ENCODE peak calls at places on chromosomes 12 and 14, in six cellular contexts. M, V, B, U, N and P are unnamed samples.

GRCh38 chr14:52031781-52032180 is 37.1 kb downstream of the NID2 start:
- DNase-seq in N (no peak), M (no peak), B (no peak), U (no peak), V (no peak), P (no peak)

GRCh38 chr12:68572650-68573049 is 38.0 kb upstream of the RAP1B start:
- DNase-seq in B (no peak), V (no peak), U (no peak), M (peak; percentile 13), N (no peak), P (no peak)

GRCh38 chr12:100138048-100138907 is 4.4 kb downstream of the BLTP3B start:
- DNase-seq in B (no peak), U (peak; percentile 15), V (no peak), M (no peak), N (no peak), P (no peak)

GRCh38 chr12:48340891-48341290 is 9.8 kb downstream of the ZNF641 start:
- DNase-seq in N (no peak), M (no peak), U (no peak), V (no peak), B (no peak), P (no peak)

GRCh38 chr14:72692678-72693077 is 201.2 kb downstream of the DPF3 start:
- DNase-seq in U (no peak), B (no peak), N (no peak), V (no peak), M (no peak), P (no peak)

GRCh38 chr12:10708862-10709261 is 14.3 kb downstream of the YBX3 start:
- DNase-seq in U (no peak), V (no peak), B (no peak), N (no peak), M (no peak), P (no peak)

GRCh38 chr12:98783420-98783819 is 138.3 kb downstream of the APAF1 start:
- DNase-seq in V (no peak), M (no peak), N (no peak), U (no peak), B (no peak), P (no peak)

GRCh38 chr12:47296828-47297227 is 217.1 kb upstream of the AMIGO2 start:
- DNase-seq in B (no peak), N (no peak), M (no peak), U (no peak), V (no peak), P (no peak)

GRCh38 chr12:113867258-113867657 is 98.9 kb downstream of the RBM19 start:
- DNase-seq in N (no peak), V (peak; percentile 13), U (peak; percentile 37), B (peak; percentile 60), M (no peak), P (no peak)

GRCh38 chr12:4579305-4580097 is 17.5 kb downstream of the DYRK4 start:
- DNase-seq in V (peak; percentile 17), M (no peak), B (peak; percentile 54), N (no peak), U (peak; percentile 31), P (peak; percentile 4)

GRCh38 chr14:73785834-73786631 is 65.6 kb upstream of the PTGR2 start:
- DNase-seq in N (no peak), M (peak; percentile 46), V (peak; percentile 95), B (peak; percentile 74), U (peak; percentile 49), P (no peak)

GRCh38 chr12:120229583-120230325 is 28.8 kb upstream of the RPLP0 start:
- DNase-seq in V (no peak), M (no peak), N (no peak), B (peak; percentile 79), U (no peak), P (no peak)
- TF ChIP-seq REST in V (no peak), M (no peak), N (no peak), B (no peak), U (no peak), P (no peak)

GRCh38 chr12:106033161-106033675 is 105.5 kb downstream of the NUAK1 start:
- DNase-seq in M (no peak), V (no peak), B (no peak), U (no peak), N (no peak), P (no peak)

GRCh38 chr12:106032141-106032925 is 106.4 kb downstream of the NUAK1 start:
- DNase-seq in U (no peak), M (no peak), N (no peak), B (no peak), V (no peak), P (no peak)

GRCh38 chr12:106031736-106032135 is 107.0 kb downstream of the NUAK1 start:
- DNase-seq in N (no peak), B (no peak), V (no peak), U (no peak), M (no peak), P (no peak)

GRCh38 chr12:106027286-106027685 is 111.5 kb downstream of the NUAK1 start:
- DNase-seq in V (no peak), M (no peak), N (no peak), U (no peak), B (no peak), P (no peak)

DNA sequence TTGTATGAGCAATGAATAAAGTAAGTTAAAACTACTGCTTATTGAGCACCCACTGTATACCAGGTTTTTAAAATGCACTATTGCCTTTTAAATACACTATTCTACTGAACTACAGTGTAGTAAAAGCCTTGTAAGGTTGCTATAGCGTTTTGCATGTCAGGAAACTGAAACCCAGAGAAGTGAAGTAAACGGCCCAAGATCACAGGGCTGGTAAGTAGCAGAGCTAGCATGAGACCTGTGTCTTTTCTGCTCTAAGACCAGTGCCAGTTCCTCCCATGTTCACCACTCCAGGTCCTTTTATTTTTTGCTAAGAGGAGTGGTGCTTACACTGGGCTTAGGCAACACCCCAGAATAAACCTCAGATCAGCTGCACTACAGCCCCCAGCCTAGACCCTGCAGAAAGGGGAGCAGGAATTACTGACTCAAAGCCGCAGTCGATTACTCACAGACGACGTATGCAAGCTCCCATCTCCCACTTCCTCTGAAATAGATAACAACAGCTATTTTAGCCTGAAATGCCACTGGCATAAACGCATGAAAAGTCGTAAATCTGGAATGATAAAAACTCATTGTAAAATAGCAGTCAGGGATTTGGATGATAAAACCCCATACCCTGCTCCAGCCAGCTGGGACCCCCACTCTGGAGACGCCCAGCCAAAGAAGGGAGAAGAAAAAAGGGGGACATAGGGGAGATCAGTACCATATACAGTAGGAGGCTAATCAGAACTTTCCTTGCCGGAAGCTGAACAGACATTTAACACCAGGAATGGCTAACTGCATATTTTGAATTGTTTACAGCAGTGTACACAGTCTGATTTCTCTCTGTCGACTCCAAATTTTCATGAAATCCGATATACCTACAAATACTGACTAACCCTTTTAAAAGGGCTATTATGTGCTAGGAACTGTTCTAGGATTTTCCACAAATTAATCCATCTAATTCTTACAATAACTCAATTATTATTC is 108.3 kb downstream of the NUAK1 start:
- DNase-seq in U (no peak), V (no peak), M (no peak), B (peak; percentile 15), N (no peak), P (peak; percentile 32)
- TF ChIP-seq SIN3A in U (no peak), V (no peak), M (no peak), B (peak; percentile 57), N (no peak), P (no peak)

GRCh38 chr12:108139454-108139853 is 10.4 kb downstream of the WSCD2 start:
- DNase-seq in U (no peak), M (no peak), V (no peak), N (no peak), B (no peak), P (no peak)
- H3K4me1 ChIP-seq in U (no peaks in the 10 kb centered on the region), M (no peaks in the 10 kb centered on the region), V (no peaks in the 10 kb centered on the region), N (no peaks in the 10 kb centered on the region), B (peaks cover 8% of the 10 kb centered on the region), P (no peaks in the 10 kb centered on the region)

DNA sequence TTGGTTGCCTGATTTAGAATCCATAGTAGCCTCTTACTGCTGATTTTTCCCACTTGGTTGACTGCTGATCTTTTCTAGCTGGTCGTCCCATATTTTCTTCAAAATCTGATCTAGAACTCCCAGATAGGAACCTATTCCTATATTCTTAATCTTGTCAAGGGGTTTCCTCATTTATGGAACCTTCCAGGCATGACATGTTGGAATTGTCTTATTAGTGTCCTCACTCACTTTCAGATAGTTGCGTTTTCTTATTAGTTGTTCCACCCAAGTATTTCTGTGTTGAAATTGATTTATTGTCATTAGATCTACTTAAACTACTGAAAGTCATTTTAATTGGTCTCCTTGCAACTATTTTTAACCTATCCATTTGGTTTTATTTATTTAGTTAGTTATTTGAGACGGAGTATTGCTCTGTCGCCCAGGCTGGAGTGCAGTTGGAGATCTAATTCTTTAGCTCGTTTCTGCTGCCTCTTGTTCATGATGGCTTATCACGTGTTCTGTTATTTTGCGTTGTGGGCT is 25.0 kb downstream of the KTN1 start:
- DNase-seq in B (no peak), M (no peak), V (no peak), U (no peak), N (no peak), P (no peak)
- TF ChIP-seq REST in B (no peak), M (no peak), V (no peak), U (no peak), N (no peak), P (no peak)

GRCh38 chr12:93520454-93520853 is 52.0 kb upstream of the SOCS2 start:
- DNase-seq in V (no peak), N (no peak), M (no peak), U (no peak), B (no peak), P (no peak)

GRCh38 chr12:93519859-93520258 is 52.5 kb downstream of the MRPL42 start:
- DNase-seq in U (no peak), V (no peak), B (peak; percentile 32), M (no peak), N (no peak), P (no peak)

GRCh38 chr12:93509506-93509905 is 42.2 kb downstream of the MRPL42 start:
- DNase-seq in M (no peak), B (no peak), U (no peak), N (no peak), V (no peak), P (no peak)

GRCh38 chr12:93518725-93519124 is 51.4 kb downstream of the MRPL42 start:
- DNase-seq in B (no peak), M (no peak), U (no peak), N (no peak), V (no peak), P (no peak)

GRCh38 chr12:93514853-93515252 is 47.5 kb downstream of the MRPL42 start:
- DNase-seq in V (no peak), N (no peak), U (no peak), M (no peak), B (no peak), P (peak; percentile 25)
- TF ChIP-seq SIN3A in V (no peak), N (no peak), U (no peak), M (no peak), B (no peak), P (no peak)

GRCh38 chr14:56216631-56217379 is 98.6 kb downstream of the PELI2 start:
- DNase-seq in V (no peak), U (peak; percentile 57), M (no peak), B (no peak), N (no peak), P (no peak)
- H3K4me1 ChIP-seq in V (no peaks in the 10 kb centered on the region), U (peaks cover 11% of the 10 kb centered on the region), M (no peaks in the 10 kb centered on the region), B (no peaks in the 10 kb centered on the region), N (no peaks in the 10 kb centered on the region), P (no peaks in the 10 kb centered on the region)

DNA sequence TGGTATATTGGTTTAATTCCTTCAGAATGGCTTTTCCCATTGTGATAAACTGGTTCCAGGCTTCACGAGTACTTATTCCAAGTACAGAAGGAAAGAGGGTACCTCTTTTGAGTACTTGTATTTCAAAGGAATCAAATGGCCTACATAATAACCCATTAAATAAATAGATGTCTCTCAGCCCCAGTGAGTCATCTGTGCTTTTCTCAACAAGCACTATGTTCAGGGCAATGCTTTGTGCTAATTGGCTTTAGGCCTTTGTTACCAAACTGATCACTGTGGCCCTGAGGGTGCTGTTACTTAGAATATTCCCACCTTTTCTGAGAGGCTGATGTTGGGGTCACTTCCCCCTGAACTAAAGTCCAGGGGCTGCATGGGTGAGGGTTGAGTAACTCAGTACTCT is 107.1 kb downstream of the LRRK2 start:
- DNase-seq in U (no peak), M (no peak), N (no peak), B (no peak), V (no peak), P (no peak)
- TF ChIP-seq REST in U (no peak), M (no peak), N (no peak), B (no peak), V (no peak), P (no peak)